ENCODE peak calls at places on chromosomes 13 and 19, in seven cellular contexts. One of them, this sample, is unnamed.

GRCh38 chr13:52450012-52450792 is at the start of gene VPS36:
- DNase-seq in heart left ventricle: peak
- DNase-seq in pancreas: peak
- DNase-seq in transverse colon: peak
- DNase-seq in CD8-positive, alpha-beta T cell: peak
- DNase-seq in upper lobe of right lung: peak
- DNase-seq in psoas muscle: peak
- DNase-seq in this sample: peak

GRCh38 chr13:60260440-60260839 is 96.7 kb upstream of the DIAPH3 start:
- DNase-seq in heart left ventricle: no peak
- DNase-seq in pancreas: no peak
- DNase-seq in transverse colon: no peak
- DNase-seq in CD8-positive, alpha-beta T cell: no peak
- DNase-seq in upper lobe of right lung: no peak
- DNase-seq in psoas muscle: no peak
- DNase-seq in this sample: no peak

GRCh38 chr19:40627486-40628279 is 26.5 kb downstream of the LTBP4 start:
- DNase-seq in heart left ventricle: no peak
- DNase-seq in pancreas: no peak
- DNase-seq in transverse colon: no peak
- DNase-seq in CD8-positive, alpha-beta T cell: no peak
- DNase-seq in upper lobe of right lung: no peak
- DNase-seq in psoas muscle: no peak
- DNase-seq in this sample: no peak

GRCh38 chr19:37313335-37313627 is 57.6 kb upstream of the ZNF527 start:
- DNase-seq in heart left ventricle: no peak
- DNase-seq in pancreas: no peak
- DNase-seq in transverse colon: no peak
- DNase-seq in CD8-positive, alpha-beta T cell: no peak
- DNase-seq in upper lobe of right lung: no peak
- DNase-seq in psoas muscle: no peak
- DNase-seq in this sample: no peak

GRCh38 chr19:6890938-6891337 is 3.6 kb downstream of the ADGRE1 start:
- DNase-seq in heart left ventricle: no peak
- DNase-seq in pancreas: no peak
- DNase-seq in transverse colon: no peak
- DNase-seq in CD8-positive, alpha-beta T cell: peak
- DNase-seq in upper lobe of right lung: no peak
- DNase-seq in psoas muscle: no peak
- DNase-seq in this sample: no peak

GRCh38 chr13:41257535-41257934 is 5.8 kb downstream of the MTRF1 start:
- DNase-seq in heart left ventricle: no peak
- DNase-seq in pancreas: no peak
- DNase-seq in transverse colon: no peak
- DNase-seq in CD8-positive, alpha-beta T cell: no peak
- DNase-seq in upper lobe of right lung: no peak
- DNase-seq in psoas muscle: no peak
- DNase-seq in this sample: no peak

GRCh38 chr13:95540848-95541247 is 11.7 kb upstream of the CLDN10 start:
- DNase-seq in heart left ventricle: peak
- DNase-seq in pancreas: peak
- DNase-seq in transverse colon: no peak
- DNase-seq in CD8-positive, alpha-beta T cell: no peak
- DNase-seq in upper lobe of right lung: no peak
- DNase-seq in psoas muscle: peak
- DNase-seq in this sample: peak

GRCh38 chr19:30567535-30568232 is 195.5 kb downstream of the ZNF536 start:
- DNase-seq in heart left ventricle: no peak
- DNase-seq in pancreas: no peak
- DNase-seq in transverse colon: no peak
- DNase-seq in CD8-positive, alpha-beta T cell: no peak
- DNase-seq in upper lobe of right lung: no peak
- DNase-seq in psoas muscle: no peak
- DNase-seq in this sample: peak

GRCh38 chr13:62194371-62194770 is 778.7 kb upstream of the PCDH20 start:
- DNase-seq in heart left ventricle: no peak
- DNase-seq in pancreas: no peak
- DNase-seq in transverse colon: no peak
- DNase-seq in CD8-positive, alpha-beta T cell: no peak
- DNase-seq in upper lobe of right lung: no peak
- DNase-seq in psoas muscle: no peak
- DNase-seq in this sample: no peak

GRCh38 chr19:33905937-33906577 is 109.4 kb downstream of the KCTD15 start:
- DNase-seq in heart left ventricle: peak
- DNase-seq in pancreas: peak
- DNase-seq in transverse colon: peak
- DNase-seq in CD8-positive, alpha-beta T cell: no peak
- DNase-seq in upper lobe of right lung: peak
- DNase-seq in psoas muscle: peak
- DNase-seq in this sample: no peak

GRCh38 chr13:51840141-51840540 is 4.8 kb downstream of the TMEM272 start:
- DNase-seq in heart left ventricle: no peak
- DNase-seq in pancreas: no peak
- DNase-seq in transverse colon: no peak
- DNase-seq in CD8-positive, alpha-beta T cell: no peak
- DNase-seq in upper lobe of right lung: no peak
- DNase-seq in psoas muscle: no peak
- DNase-seq in this sample: no peak

GRCh38 chr19:36528921-36529518 is 949 bp upstream of the ZNF260 start:
- DNase-seq in heart left ventricle: no peak
- DNase-seq in pancreas: no peak
- DNase-seq in transverse colon: no peak
- DNase-seq in CD8-positive, alpha-beta T cell: peak
- DNase-seq in upper lobe of right lung: no peak
- DNase-seq in psoas muscle: no peak
- DNase-seq in this sample: peak

GRCh38 chr13:102870677-102871415 is 25.0 kb downstream of the ERCC5 start:
- DNase-seq in heart left ventricle: peak
- DNase-seq in pancreas: peak
- DNase-seq in transverse colon: peak
- DNase-seq in CD8-positive, alpha-beta T cell: peak
- DNase-seq in upper lobe of right lung: no peak
- DNase-seq in psoas muscle: peak
- DNase-seq in this sample: peak

GRCh38 chr19:7528192-7528519 is 5.7 kb downstream of the MCOLN1 start:
- DNase-seq in heart left ventricle: no peak
- DNase-seq in pancreas: no peak
- DNase-seq in transverse colon: no peak
- DNase-seq in CD8-positive, alpha-beta T cell: no peak
- DNase-seq in upper lobe of right lung: no peak
- DNase-seq in psoas muscle: no peak
- DNase-seq in this sample: no peak

GRCh38 chr13:64471916-64472315 is 2758.2 kb downstream of the PCDH9 start:
- DNase-seq in heart left ventricle: no peak
- DNase-seq in pancreas: no peak
- DNase-seq in transverse colon: no peak
- DNase-seq in CD8-positive, alpha-beta T cell: no peak
- DNase-seq in upper lobe of right lung: no peak
- DNase-seq in psoas muscle: no peak
- DNase-seq in this sample: no peak

GRCh38 chr19:7176792-7177191 is 107.3 kb downstream of the ZNF557 start:
- DNase-seq in heart left ventricle: no peak
- DNase-seq in pancreas: no peak
- DNase-seq in transverse colon: no peak
- DNase-seq in CD8-positive, alpha-beta T cell: no peak
- DNase-seq in upper lobe of right lung: no peak
- DNase-seq in psoas muscle: no peak
- DNase-seq in this sample: no peak

GRCh38 chr19:55579766-55580621 is 654 bp downstream of the ZNF579 start:
- DNase-seq in heart left ventricle: peak
- DNase-seq in pancreas: peak
- DNase-seq in transverse colon: no peak
- DNase-seq in CD8-positive, alpha-beta T cell: no peak
- DNase-seq in upper lobe of right lung: no peak
- DNase-seq in psoas muscle: peak
- DNase-seq in this sample: peak

GRCh38 chr19:14774373-14774772 is 4.0 kb downstream of the ADGRE2 start:
- DNase-seq in heart left ventricle: no peak
- DNase-seq in pancreas: no peak
- DNase-seq in transverse colon: no peak
- DNase-seq in CD8-positive, alpha-beta T cell: no peak
- DNase-seq in upper lobe of right lung: no peak
- DNase-seq in psoas muscle: no peak
- DNase-seq in this sample: no peak

GRCh38 chr19:14770944-14771839 is 7.2 kb downstream of the ADGRE2 start:
- DNase-seq in heart left ventricle: no peak
- DNase-seq in pancreas: no peak
- DNase-seq in transverse colon: no peak
- DNase-seq in CD8-positive, alpha-beta T cell: no peak
- DNase-seq in upper lobe of right lung: no peak
- DNase-seq in psoas muscle: no peak
- DNase-seq in this sample: no peak

GRCh38 chr19:14772467-14772866 is 5.9 kb downstream of the ADGRE2 start:
- DNase-seq in heart left ventricle: no peak
- DNase-seq in pancreas: no peak
- DNase-seq in transverse colon: no peak
- DNase-seq in CD8-positive, alpha-beta T cell: no peak
- DNase-seq in upper lobe of right lung: no peak
- DNase-seq in psoas muscle: no peak
- DNase-seq in this sample: no peak

GRCh38 chr19:14772995-14773394 is 5.4 kb downstream of the ADGRE2 start:
- DNase-seq in heart left ventricle: no peak
- DNase-seq in pancreas: no peak
- DNase-seq in transverse colon: no peak
- DNase-seq in CD8-positive, alpha-beta T cell: no peak
- DNase-seq in upper lobe of right lung: no peak
- DNase-seq in psoas muscle: no peak
- DNase-seq in this sample: no peak

DNA sequence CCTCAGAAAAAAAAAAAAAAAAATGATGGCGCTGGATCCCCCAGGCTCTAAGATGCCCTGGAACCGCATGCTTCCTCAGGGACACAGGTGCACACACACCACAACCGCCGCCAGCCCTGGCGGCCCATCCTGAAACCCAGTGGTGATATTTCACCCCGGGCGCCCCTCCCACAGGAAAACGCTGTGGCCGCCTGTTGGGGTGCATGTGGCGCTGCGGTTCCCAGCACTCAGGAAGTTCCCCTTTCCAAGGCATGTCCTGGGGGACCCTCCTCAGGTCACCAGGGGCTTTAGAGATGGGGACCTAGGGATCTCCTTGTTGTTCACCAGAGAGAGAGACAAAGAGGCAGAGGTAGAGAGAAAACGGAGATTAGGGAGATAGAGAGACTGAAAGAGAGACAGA is 2.5 kb downstream of the ADGRE2 start:
- DNase-seq in heart left ventricle: peak
- DNase-seq in pancreas: no peak
- DNase-seq in transverse colon: peak
- DNase-seq in CD8-positive, alpha-beta T cell: no peak
- DNase-seq in upper lobe of right lung: peak
- DNase-seq in psoas muscle: no peak
- DNase-seq in this sample: no peak
- H3K4me3 ChIP-seq in heart left ventricle: peak
- H3K4me3 ChIP-seq in pancreas: no peak
- H3K4me3 ChIP-seq in transverse colon: no peak
- H3K4me3 ChIP-seq in CD8-positive, alpha-beta T cell: no peak
- H3K4me3 ChIP-seq in upper lobe of right lung: peak
- H3K4me3 ChIP-seq in psoas muscle: peak
- H3K4me3 ChIP-seq in this sample: no peak

DNA sequence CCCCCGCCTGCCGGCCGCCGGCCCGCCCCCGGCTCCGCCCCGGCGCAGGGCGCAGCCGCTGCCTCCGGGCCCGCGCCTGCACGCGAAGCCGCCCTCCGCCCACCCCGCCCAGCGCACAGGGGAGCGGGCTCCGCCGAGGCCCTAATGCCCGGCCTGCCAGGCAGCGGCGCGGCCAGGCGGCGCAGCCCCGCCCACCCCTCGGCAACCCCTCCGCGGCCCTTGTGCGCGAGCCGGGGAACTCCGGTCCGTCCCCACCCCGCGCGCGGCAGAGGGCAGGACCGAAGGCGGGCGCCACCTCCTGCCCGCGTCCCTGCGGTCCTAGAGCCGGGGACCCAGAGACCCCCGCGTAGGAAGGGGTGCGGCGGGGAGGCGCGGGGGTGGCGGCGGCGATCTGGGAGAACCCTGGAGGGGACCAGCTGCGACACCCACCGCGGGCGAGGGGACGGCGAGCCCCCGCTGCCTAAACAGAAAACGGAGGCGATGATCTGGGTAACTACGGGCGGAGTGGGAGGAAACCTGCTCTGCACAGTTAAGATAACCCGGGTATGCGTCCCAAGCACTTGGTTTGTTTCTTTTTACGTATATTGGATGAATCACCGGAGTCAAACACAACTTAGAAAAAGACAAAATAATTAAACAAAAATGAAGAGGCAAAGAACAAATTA is 351 bp upstream of the USP12 start:
- DNase-seq in heart left ventricle: peak
- DNase-seq in pancreas: peak
- DNase-seq in transverse colon: peak
- DNase-seq in CD8-positive, alpha-beta T cell: peak
- DNase-seq in upper lobe of right lung: peak
- DNase-seq in psoas muscle: peak
- DNase-seq in this sample: peak
- TF ChIP-seq CTCF in heart left ventricle: peak
- TF ChIP-seq CTCF in pancreas: no peak
- TF ChIP-seq CTCF in transverse colon: no peak
- TF ChIP-seq CTCF in CD8-positive, alpha-beta T cell: no peak
- TF ChIP-seq CTCF in upper lobe of right lung: peak
- TF ChIP-seq CTCF in psoas muscle: peak
- TF ChIP-seq CTCF in this sample: peak

GRCh38 chr13:48532473-48533206 is at the start of gene RCBTB2:
- DNase-seq in heart left ventricle: peak
- DNase-seq in pancreas: peak
- DNase-seq in transverse colon: peak
- DNase-seq in CD8-positive, alpha-beta T cell: peak
- DNase-seq in upper lobe of right lung: peak
- DNase-seq in psoas muscle: peak
- DNase-seq in this sample: peak

GRCh38 chr13:48533207-48533499 is 273 bp upstream of the RCBTB2 start:
- DNase-seq in heart left ventricle: no peak
- DNase-seq in pancreas: no peak
- DNase-seq in transverse colon: no peak
- DNase-seq in CD8-positive, alpha-beta T cell: no peak
- DNase-seq in upper lobe of right lung: no peak
- DNase-seq in psoas muscle: no peak
- DNase-seq in this sample: no peak

GRCh38 chr13:48530833-48531232 is 2.0 kb downstream of the RCBTB2 start:
- DNase-seq in heart left ventricle: no peak
- DNase-seq in pancreas: no peak
- DNase-seq in transverse colon: no peak
- DNase-seq in CD8-positive, alpha-beta T cell: no peak
- DNase-seq in upper lobe of right lung: no peak
- DNase-seq in psoas muscle: no peak
- DNase-seq in this sample: no peak

GRCh38 chr13:48532146-48532472 is 771 bp downstream of the RCBTB2 start:
- DNase-seq in heart left ventricle: no peak
- DNase-seq in pancreas: no peak
- DNase-seq in transverse colon: no peak
- DNase-seq in CD8-positive, alpha-beta T cell: no peak
- DNase-seq in upper lobe of right lung: no peak
- DNase-seq in psoas muscle: no peak
- DNase-seq in this sample: no peak

GRCh38 chr13:48531416-48532145 is 1.3 kb downstream of the RCBTB2 start:
- DNase-seq in heart left ventricle: no peak
- DNase-seq in pancreas: no peak
- DNase-seq in transverse colon: no peak
- DNase-seq in CD8-positive, alpha-beta T cell: no peak
- DNase-seq in upper lobe of right lung: no peak
- DNase-seq in psoas muscle: no peak
- DNase-seq in this sample: no peak
- H3K4me3 ChIP-seq in heart left ventricle: peak
- H3K4me3 ChIP-seq in pancreas: peak
- H3K4me3 ChIP-seq in transverse colon: peak
- H3K4me3 ChIP-seq in CD8-positive, alpha-beta T cell: peak
- H3K4me3 ChIP-seq in upper lobe of right lung: peak
- H3K4me3 ChIP-seq in psoas muscle: peak
- H3K4me3 ChIP-seq in this sample: no peak

GRCh38 chr13:36841411-36841810 is 22.4 kb downstream of the RFXAP start:
- DNase-seq in heart left ventricle: no peak
- DNase-seq in pancreas: no peak
- DNase-seq in transverse colon: no peak
- DNase-seq in CD8-positive, alpha-beta T cell: no peak
- DNase-seq in upper lobe of right lung: no peak
- DNase-seq in psoas muscle: no peak
- DNase-seq in this sample: no peak
- TF ChIP-seq CTCF in heart left ventricle: no peak
- TF ChIP-seq CTCF in pancreas: no peak
- TF ChIP-seq CTCF in transverse colon: no peak
- TF ChIP-seq CTCF in CD8-positive, alpha-beta T cell: no peak
- TF ChIP-seq CTCF in upper lobe of right lung: no peak
- TF ChIP-seq CTCF in psoas muscle: no peak
- TF ChIP-seq CTCF in this sample: no peak